ENCODE peak calls at places on chromosomes 11 and 22, in ten cellular contexts. P is upper lobe of right lung; Q is left colon; K is H9; G is M059J; A is stimulated activated naive CD8-positive, alpha-beta T cell treated with anti-CD3 and anti-CD28 coated beads, Interleukin-15, Interleukin-2, amounts not matched to agents 100 U/mL and 50 U/mL, for 24 hours; Z is HS-27A; F is aorta; W is stimulated activated CD4-positive, alpha-beta T cell treated with anti-CD3 and anti-CD28 coated beads, Interleukin-12 subunit alpha, Interleukin-12 subunit beta, amount 100 ng/mL, for 48 hours; D is tibial artery. U is an unnamed sample.
A peak's percentile ranks its signal among the peaks of the same experiment; 100 is the strongest.

GRCh38 chr11:64628596-64628995 is 37.6 kb downstream of the SLC22A12 start:
- DNase-seq in D (no peak), W (no peak), P (no peak), Q (no peak), Z (no peak), F (no peak), G (no peak), A (no peak), K (no peak), U (no peak)

GRCh38 chr11:75500742-75501141 is 25.0 kb downstream of the GDPD5 start:
- DNase-seq in W (no peak), P (no peak), Q (no peak), F (no peak), K (no peak), A (no peak), G (no peak), D (no peak), Z (no peak), U (no peak)

GRCh38 chr22:38115423-38116205 is 5.1 kb upstream of the BAIAP2L2 start:
- DNase-seq in P (no peak), W (no peak), K (no peak), A (no peak), Q (no peak), F (peak; percentile 35), D (no peak), G (no peak), Z (no peak), U (no peak)

GRCh38 chr11:118224512-118225180 is at the start of gene JAML:
- DNase-seq in F (no peak), Q (no peak), Z (no peak), G (no peak), K (no peak), W (no peak), A (peak; percentile 65), P (no peak), D (no peak), U (no peak)

GRCh38 chr11:66081505-66081904 is 11.4 kb downstream of the PACS1 start:
- DNase-seq in Q (peak; percentile 63), D (peak; percentile 61), F (peak; percentile 77), A (peak; percentile 65), K (no peak), Z (no peak), P (no peak), W (peak; percentile 55), G (peak; percentile 77), U (no peak)

GRCh38 chr22:36027579-36027959 is 1.1 kb downstream of the RBFOX2 start:
- DNase-seq in F (no peak), Q (no peak), G (peak; percentile 47), A (peak; percentile 13), W (no peak), P (no peak), D (peak; percentile 23), Z (no peak), K (no peak), U (no peak)

GRCh38 chr11:73978576-73979086 is 4.0 kb downstream of the UCP2 start:
- DNase-seq in A (no peak), Q (peak; percentile 17), G (no peak), P (peak; percentile 30), K (no peak), F (peak; percentile 15), D (no peak), W (no peak), Z (no peak), U (no peak)

GRCh38 chr22:44024288-44024908 is at the start of gene PARVB:
- DNase-seq in K (no peak), P (peak; percentile 70), G (no peak), W (no peak), Z (no peak), A (peak; percentile 36), D (no peak), Q (no peak), F (peak; percentile 56), U (no peak)

GRCh38 chr11:11816511-11817319 is 25.1 kb upstream of the USP47 start:
- DNase-seq in Z (no peak), W (no peak), D (no peak), F (no peak), A (no peak), G (no peak), Q (no peak), P (no peak), K (no peak), U (no peak)

GRCh38 chr11:47467372-47467771 is 18.4 kb upstream of the RAPSN start:
- DNase-seq in F (no peak), A (no peak), W (no peak), D (no peak), G (no peak), P (peak; percentile 51), Z (no peak), Q (peak; percentile 48), K (no peak), U (peak; percentile 15)

U was measured in NCI-H748 treated with DMSO at 0.1 percent for 48 hours.